ENCODE peak calls at places on chromosomes 13 and 19, in seven cellular contexts. One of them, this sample, is unnamed.

GRCh38 chr19:41957838-41958366 is 1.2 kb downstream of the RABAC1 start:
- DNase-seq in MM.1S: peak; percentile 83
- DNase-seq in GM23338: peak; percentile 94
- DNase-seq in GM23248: peak; percentile 90
- DNase-seq in PC-9: peak; percentile 84
- DNase-seq in PC-3: peak; percentile 87
- DNase-seq in OCI-LY7: peak; percentile 80
- DNase-seq in this sample: peak; percentile 79

GRCh38 chr19:11361037-11361770 is 6.0 kb downstream of the PLPPR2 start:
- DNase-seq in PC-3: no peak
- DNase-seq in GM23338: peak; percentile 99
- DNase-seq in MM.1S: no peak
- DNase-seq in PC-9: no peak
- DNase-seq in OCI-LY7: no peak
- DNase-seq in GM23248: no peak
- DNase-seq in this sample: no peak

GRCh38 chr19:44212865-44213346 is 574 bp downstream of the ZNF227 start:
- DNase-seq in GM23338: peak; percentile 53
- DNase-seq in PC-3: peak; percentile 2
- DNase-seq in OCI-LY7: no peak
- DNase-seq in PC-9: no peak
- DNase-seq in GM23248: peak; percentile 69
- DNase-seq in MM.1S: peak; percentile 15
- DNase-seq in this sample: no peak

GRCh38 chr19:8265872-8266271 is 42.3 kb downstream of the CD320 start:
- DNase-seq in MM.1S: no peak
- DNase-seq in OCI-LY7: no peak
- DNase-seq in PC-9: no peak
- DNase-seq in GM23248: no peak
- DNase-seq in PC-3: no peak
- DNase-seq in GM23338: no peak
- DNase-seq in this sample: no peak

GRCh38 chr13:60091573-60091972 is 72.2 kb downstream of the DIAPH3 start:
- DNase-seq in GM23248: no peak
- DNase-seq in PC-3: no peak
- DNase-seq in OCI-LY7: no peak
- DNase-seq in GM23338: no peak
- DNase-seq in PC-9: no peak
- DNase-seq in MM.1S: no peak
- DNase-seq in this sample: no peak

GRCh38 chr19:42021185-42021584 is 27.2 kb upstream of the ATP1A3 start:
- DNase-seq in OCI-LY7: no peak
- DNase-seq in GM23338: no peak
- DNase-seq in MM.1S: no peak
- DNase-seq in PC-3: no peak
- DNase-seq in PC-9: no peak
- DNase-seq in GM23248: no peak
- DNase-seq in this sample: no peak

GRCh38 chr13:21481359-21481758 is 22.3 kb upstream of the ZDHHC20 start:
- DNase-seq in PC-9: no peak
- DNase-seq in GM23248: peak; percentile 43
- DNase-seq in MM.1S: no peak
- DNase-seq in PC-3: peak; percentile 56
- DNase-seq in GM23338: no peak
- DNase-seq in OCI-LY7: no peak
- DNase-seq in this sample: no peak

GRCh38 chr13:113077566-113077952 is 28.0 kb upstream of the F7 start:
- DNase-seq in OCI-LY7: no peak
- DNase-seq in PC-3: no peak
- DNase-seq in MM.1S: no peak
- DNase-seq in GM23338: no peak
- DNase-seq in PC-9: no peak
- DNase-seq in GM23248: no peak
- DNase-seq in this sample: no peak

GRCh38 chr19:45477216-45477615 is 9.4 kb downstream of the FOSB start:
- DNase-seq in GM23338: no peak
- DNase-seq in MM.1S: no peak
- DNase-seq in PC-9: no peak
- DNase-seq in OCI-LY7: no peak
- DNase-seq in GM23248: peak; percentile 17
- DNase-seq in PC-3: no peak
- DNase-seq in this sample: no peak

GRCh38 chr19:41882568-41883462 is at the start of gene ARHGEF1:
- DNase-seq in GM23338: peak; percentile 62
- DNase-seq in GM23248: peak; percentile 44
- DNase-seq in OCI-LY7: peak; percentile 70
- DNase-seq in PC-9: peak; percentile 43
- DNase-seq in MM.1S: peak; percentile 46
- DNase-seq in PC-3: peak; percentile 35
- DNase-seq in this sample: no peak

GRCh38 chr19:50983625-50984292 is at the start of gene KLK7:
- DNase-seq in GM23338: peak; percentile 54
- DNase-seq in OCI-LY7: no peak
- DNase-seq in MM.1S: no peak
- DNase-seq in GM23248: no peak
- DNase-seq in PC-9: peak; percentile 65
- DNase-seq in PC-3: no peak
- DNase-seq in this sample: no peak

GRCh38 chr13:28753208-28753892 is 34.6 kb upstream of the SLC46A3 start:
- DNase-seq in MM.1S: no peak
- DNase-seq in PC-3: peak; percentile 92
- DNase-seq in OCI-LY7: no peak
- DNase-seq in PC-9: peak; percentile 20
- DNase-seq in GM23338: peak; percentile 86
- DNase-seq in GM23248: peak; percentile 98
- DNase-seq in this sample: peak; percentile 76

GRCh38 chr19:913080-913748 is at the start of gene R3HDM4:
- DNase-seq in PC-3: peak; percentile 52
- DNase-seq in GM23338: peak; percentile 68
- DNase-seq in OCI-LY7: peak; percentile 81
- DNase-seq in GM23248: peak; percentile 83
- DNase-seq in MM.1S: peak; percentile 79
- DNase-seq in PC-9: peak; percentile 70
- DNase-seq in this sample: no peak

GRCh38 chr19:18223860-18224524 is 2.2 kb downstream of the PDE4C start:
- DNase-seq in MM.1S: no peak
- DNase-seq in GM23338: peak; percentile 93
- DNase-seq in GM23248: no peak
- DNase-seq in PC-9: peak; percentile 73
- DNase-seq in OCI-LY7: peak; percentile 83
- DNase-seq in PC-3: peak; percentile 29
- DNase-seq in this sample: peak; percentile 49

DNA sequence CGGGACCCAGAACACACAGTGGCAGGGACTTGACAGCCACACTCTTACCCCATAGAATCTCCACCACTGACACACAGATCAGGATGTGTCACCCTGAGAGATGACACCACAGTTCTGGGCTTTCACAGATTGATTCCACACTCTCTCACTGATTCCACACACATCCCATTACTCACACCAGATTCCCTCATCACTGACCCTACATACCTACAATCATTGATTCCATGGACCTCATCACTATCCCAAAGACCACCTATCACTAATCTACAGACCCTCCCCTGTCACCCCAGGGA is 57.6 kb upstream of the ZNF527 start:
- DNase-seq in MM.1S: no peak
- DNase-seq in PC-3: no peak
- DNase-seq in PC-9: no peak
- DNase-seq in GM23248: peak; percentile 46
- DNase-seq in OCI-LY7: no peak
- DNase-seq in GM23338: no peak
- DNase-seq in this sample: no peak
- H2AFZ ChIP-seq in MM.1S: no peak overlapping the region
- H2AFZ ChIP-seq in PC-3: no peak overlapping the region
- H2AFZ ChIP-seq in PC-9: no peak overlapping the region
- H2AFZ ChIP-seq in GM23248: peak overlapping the region; percentile 92
- H2AFZ ChIP-seq in OCI-LY7: no peak overlapping the region
- H2AFZ ChIP-seq in GM23338: peak overlapping the region; percentile 95
- H2AFZ ChIP-seq in this sample: no peak overlapping the region

GRCh38 chr19:3990815-3991117 is 5.5 kb upstream of the EEF2 start:
- DNase-seq in PC-9: no peak
- DNase-seq in OCI-LY7: no peak
- DNase-seq in GM23248: no peak
- DNase-seq in PC-3: no peak
- DNase-seq in MM.1S: no peak
- DNase-seq in GM23338: no peak
- DNase-seq in this sample: no peak

GRCh38 chr19:3984908-3985642 is at the start of gene EEF2:
- DNase-seq in PC-3: peak; percentile 87
- DNase-seq in GM23338: peak; percentile 94
- DNase-seq in GM23248: peak; percentile 94
- DNase-seq in PC-9: peak; percentile 76
- DNase-seq in MM.1S: peak; percentile 95
- DNase-seq in OCI-LY7: peak; percentile 96
- DNase-seq in this sample: peak; percentile 68

GRCh38 chr19:3985643-3986259 is 488 bp upstream of the EEF2 start:
- DNase-seq in PC-3: no peak
- DNase-seq in OCI-LY7: no peak
- DNase-seq in GM23338: no peak
- DNase-seq in PC-9: no peak
- DNase-seq in GM23248: peak; percentile 15
- DNase-seq in MM.1S: no peak
- DNase-seq in this sample: no peak

GRCh38 chr19:3986260-3987041 is 1.2 kb upstream of the EEF2 start:
- DNase-seq in MM.1S: peak; percentile 93
- DNase-seq in GM23248: peak; percentile 92
- DNase-seq in GM23338: peak; percentile 91
- DNase-seq in PC-3: peak; percentile 74
- DNase-seq in PC-9: peak; percentile 57
- DNase-seq in OCI-LY7: peak; percentile 89
- DNase-seq in this sample: peak; percentile 74

DNA sequence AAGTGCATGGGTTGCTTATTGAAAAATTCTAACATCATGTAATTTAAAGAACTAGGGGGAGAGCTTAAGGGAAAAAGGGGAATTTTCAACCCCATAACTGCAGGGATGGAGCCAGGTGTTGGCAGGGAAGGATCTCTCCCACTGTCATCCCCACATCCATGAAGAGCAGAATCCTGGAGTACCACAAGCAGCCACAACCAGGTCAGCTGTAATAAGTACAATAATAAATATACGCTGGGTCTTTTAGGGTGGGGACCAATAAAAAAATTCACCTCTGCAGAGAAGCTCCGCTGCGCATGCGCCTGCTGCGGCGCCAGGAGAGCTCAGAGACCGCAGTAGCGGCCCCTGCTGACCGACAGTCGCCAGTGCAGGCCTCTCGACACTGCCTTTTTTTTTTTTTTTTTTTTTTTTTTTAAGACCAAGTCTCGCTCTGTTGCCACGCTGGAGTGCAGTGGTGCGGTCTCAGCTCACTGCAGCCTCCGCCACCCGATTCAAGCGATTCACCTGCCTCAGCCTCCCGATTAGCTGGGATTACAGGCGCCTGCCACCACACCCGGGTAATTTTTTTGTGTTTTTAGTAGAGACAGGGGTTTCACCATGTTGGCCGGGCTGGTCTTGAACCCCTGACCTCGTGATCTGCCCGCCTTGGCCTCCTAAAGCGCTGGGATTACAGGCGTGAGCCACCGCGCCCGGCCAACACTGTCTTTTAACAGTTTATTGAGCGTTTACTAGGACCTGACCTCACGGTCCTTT is 2.5 kb upstream of the EEF2 start:
- DNase-seq in OCI-LY7: peak; percentile 95
- DNase-seq in MM.1S: peak; percentile 95
- DNase-seq in PC-9: peak; percentile 78
- DNase-seq in GM23248: peak; percentile 88
- DNase-seq in PC-3: peak; percentile 87
- DNase-seq in GM23338: peak; percentile 84
- DNase-seq in this sample: peak; percentile 79
- H3K9me2 ChIP-seq in OCI-LY7: no peaks in the 10 kb centered on the region
- H3K9me2 ChIP-seq in MM.1S: no peaks in the 10 kb centered on the region
- H3K9me2 ChIP-seq in PC-9: no peaks in the 10 kb centered on the region
- H3K9me2 ChIP-seq in GM23248: no peaks in the 10 kb centered on the region
- H3K9me2 ChIP-seq in PC-3: no peaks in the 10 kb centered on the region
- H3K9me2 ChIP-seq in GM23338: peaks cover 3% of the 10 kb centered on the region
- H3K9me2 ChIP-seq in this sample: no peaks in the 10 kb centered on the region

DNA sequence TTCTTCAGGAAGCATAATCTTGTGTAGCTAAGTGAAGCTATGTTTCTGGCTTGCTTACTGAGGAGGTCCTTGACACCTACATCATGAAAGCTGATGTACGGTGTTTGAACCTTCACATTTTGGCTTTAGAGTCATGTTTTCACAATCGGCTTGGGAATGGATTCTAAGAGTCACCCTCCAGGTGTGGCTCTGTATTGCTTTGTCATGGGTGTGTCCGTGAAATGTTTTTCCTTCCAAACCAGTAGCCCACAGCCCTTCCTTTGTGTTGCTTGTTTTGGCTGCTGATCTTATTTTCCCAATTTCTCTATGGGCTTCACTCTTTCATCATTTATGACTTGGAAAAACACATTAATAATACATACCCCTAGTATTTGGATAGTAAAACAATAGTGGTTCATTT is 240.6 kb downstream of the GGACT start:
- DNase-seq in OCI-LY7: no peak
- DNase-seq in MM.1S: no peak
- DNase-seq in PC-9: peak; percentile 7
- DNase-seq in GM23248: no peak
- DNase-seq in PC-3: peak; percentile 50
- DNase-seq in GM23338: no peak
- DNase-seq in this sample: peak; percentile 67
- H2AFZ ChIP-seq in OCI-LY7: no peak overlapping the region
- H2AFZ ChIP-seq in MM.1S: no peak overlapping the region
- H2AFZ ChIP-seq in PC-9: no peak overlapping the region
- H2AFZ ChIP-seq in GM23248: no peak overlapping the region
- H2AFZ ChIP-seq in PC-3: no peak overlapping the region
- H2AFZ ChIP-seq in GM23338: no peak overlapping the region
- H2AFZ ChIP-seq in this sample: no peak overlapping the region

GRCh38 chr19:49475995-49476880 is 2.2 kb downstream of the FLT3LG start:
- DNase-seq in GM23338: peak; percentile 98
- DNase-seq in MM.1S: no peak
- DNase-seq in PC-3: no peak
- DNase-seq in OCI-LY7: peak; percentile 60
- DNase-seq in PC-9: no peak
- DNase-seq in GM23248: peak; percentile 64
- DNase-seq in this sample: no peak

GRCh38 chr19:49472936-49473335 is 1.1 kb upstream of the FLT3LG start:
- DNase-seq in GM23338: no peak
- DNase-seq in PC-9: no peak
- DNase-seq in OCI-LY7: no peak
- DNase-seq in PC-3: no peak
- DNase-seq in MM.1S: no peak
- DNase-seq in GM23248: no peak
- DNase-seq in this sample: no peak

GRCh38 chr19:49473868-49474544 is at the start of gene FLT3LG:
- DNase-seq in OCI-LY7: peak; percentile 87
- DNase-seq in GM23338: peak; percentile 77
- DNase-seq in MM.1S: peak; percentile 92
- DNase-seq in GM23248: peak; percentile 83
- DNase-seq in PC-9: peak; percentile 79
- DNase-seq in PC-3: peak; percentile 77
- DNase-seq in this sample: no peak

GRCh38 chr19:49475191-49475932 is 1.3 kb downstream of the FLT3LG start:
- DNase-seq in PC-3: no peak
- DNase-seq in GM23248: peak; percentile 46
- DNase-seq in GM23338: no peak
- DNase-seq in MM.1S: no peak
- DNase-seq in OCI-LY7: no peak
- DNase-seq in PC-9: no peak
- DNase-seq in this sample: no peak

DNA sequence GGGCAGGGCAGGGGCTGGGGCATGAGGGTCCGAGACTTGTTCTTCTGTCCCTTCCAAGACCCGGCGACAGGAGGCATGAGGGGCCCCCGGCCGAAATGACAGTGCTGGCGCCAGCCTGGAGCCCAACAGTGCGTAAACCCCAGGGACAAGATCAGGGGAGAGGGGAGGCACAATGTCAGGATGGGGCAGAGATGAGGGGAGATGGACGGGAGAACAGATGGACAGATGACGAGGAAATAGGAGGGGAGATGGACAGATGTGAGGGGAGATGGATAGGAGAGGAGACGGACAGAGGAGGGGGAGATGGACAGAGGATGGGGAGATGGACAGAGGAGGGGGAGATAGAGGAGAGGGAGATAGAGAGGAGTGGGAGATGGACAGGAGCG is 523 bp downstream of the FLT3LG start:
- DNase-seq in MM.1S: no peak
- DNase-seq in PC-3: no peak
- DNase-seq in GM23248: no peak
- DNase-seq in GM23338: no peak
- DNase-seq in PC-9: no peak
- DNase-seq in OCI-LY7: no peak
- DNase-seq in this sample: no peak
- H3K9me2 ChIP-seq in MM.1S: no peaks in the 10 kb centered on the region
- H3K9me2 ChIP-seq in PC-3: no peaks in the 10 kb centered on the region
- H3K9me2 ChIP-seq in GM23248: no peaks in the 10 kb centered on the region
- H3K9me2 ChIP-seq in GM23338: no peaks in the 10 kb centered on the region
- H3K9me2 ChIP-seq in PC-9: no peaks in the 10 kb centered on the region
- H3K9me2 ChIP-seq in OCI-LY7: no peaks in the 10 kb centered on the region
- H3K9me2 ChIP-seq in this sample: no peaks in the 10 kb centered on the region

This sample was measured in HCT116.